ENCODE peak calls at places on chromosomes 12 and 14, in six cellular contexts. D is neuronal stem cell, N is H1, Y is mesenchymal stem cell, Z is IMR-90, I is trophoblast cell. S is an unnamed sample.

GRCh38 chr14:51817326-51817725 is 43.1 kb upstream of the GNG2 start:
- DNase-seq in Y (no peak), N (no peak), D (no peak), I (no peak), Z (no peak), S (no peak)

GRCh38 chr12:124734224-124734788 is 129.4 kb downstream of the SCARB1 start:
- DNase-seq in D (peak), I (peak), Y (peak), Z (peak), N (peak), S (peak)

GRCh38 chr14:103679351-103679750 is 35.9 kb downstream of the XRCC3 start:
- DNase-seq in Y (peak), I (peak), D (no peak), N (no peak), Z (no peak), S (peak)

GRCh38 chr14:92956961-92957360 is 34.0 kb downstream of the CHGA start:
- DNase-seq in D (no peak), I (no peak), N (no peak), Y (no peak), Z (no peak), S (no peak)

GRCh38 chr12:111414711-111415252 is 9.1 kb downstream of the SH2B3 start:
- DNase-seq in D (no peak), Y (no peak), Z (no peak), I (no peak), N (no peak), S (no peak)

GRCh38 chr14:92584221-92584620 is 70.6 kb downstream of the RIN3 start:
- DNase-seq in D (no peak), Y (no peak), Z (no peak), I (no peak), N (no peak), S (no peak)

GRCh38 chr14:26531894-26532293 is 65.9 kb downstream of the NOVA1 start:
- DNase-seq in Y (peak), Z (peak), D (no peak), N (no peak), I (peak), S (no peak)

GRCh38 chr12:24979971-24980730 is 31.2 kb upstream of the BCAT1 start:
- DNase-seq in Z (no peak), D (no peak), I (peak), N (no peak), Y (no peak), S (no peak)

GRCh38 chr14:22973217-22974032 is 8.9 kb downstream of the AJUBA start:
- DNase-seq in Y (peak), Z (peak), I (peak), D (peak), N (no peak), S (peak)

GRCh38 chr14:33475623-33476022 is 475.3 kb downstream of the EGLN3 start:
- DNase-seq in D (peak), Y (peak), I (peak), N (peak), Z (no peak), S (peak)

GRCh38 chr14:99671230-99672224 is 12.6 kb upstream of the CYP46A1 start:
- DNase-seq in Y (no peak), I (no peak), Z (no peak), D (peak), N (no peak), S (no peak)

GRCh38 chr12:84596276-84596675 is 316.3 kb downstream of the SLC6A15 start:
- DNase-seq in I (no peak), N (no peak), Y (no peak), D (no peak), Z (no peak), S (no peak)

DNA sequence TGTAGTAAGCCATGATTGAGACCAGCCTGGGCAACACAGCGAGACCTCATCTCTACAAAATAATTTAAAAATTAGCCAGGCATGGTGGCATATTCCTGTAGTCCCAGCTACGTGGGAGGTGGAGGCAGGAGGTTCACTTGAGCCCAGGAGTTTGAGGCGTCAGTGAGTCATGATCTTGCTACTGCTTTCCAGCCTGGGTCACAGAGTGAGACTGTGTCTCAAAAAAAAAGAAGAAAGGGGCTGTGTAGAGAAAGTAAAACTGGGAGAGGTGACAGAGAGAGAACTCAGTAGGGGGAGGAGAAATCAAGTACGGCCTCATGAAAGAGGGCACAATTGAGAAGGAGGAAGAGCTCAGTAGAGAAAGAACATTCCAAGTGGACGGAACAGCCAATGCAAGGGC is 12.4 kb downstream of the TECPR2 start:
- DNase-seq in D (no peak), Y (no peak), I (no peak), Z (no peak), N (no peak), S (no peak)
- H3K9ac ChIP-seq in D (no peak), Y (no peak), I (no peak), Z (no peak), N (no peak), S (no peak)

GRCh38 chr12:78034025-78034424 is 203.3 kb downstream of the NAV3 start:
- DNase-seq in I (peak), D (no peak), Y (peak), N (no peak), Z (peak), S (no peak)
- H3K14ac ChIP-seq in I (no peak), D (no peak), Y (no peak), N (no peak), Z (no peak), S (no peak)

GRCh38 chr12:105954891-105955607 is 183.7 kb downstream of the NUAK1 start:
- DNase-seq in N (no peak), I (peak), D (no peak), Y (peak), Z (peak), S (no peak)

GRCh38 chr12:105957058-105957457 is 181.7 kb downstream of the NUAK1 start:
- DNase-seq in I (no peak), N (no peak), Y (no peak), D (no peak), Z (no peak), S (no peak)

GRCh38 chr12:105955608-105955931 is 183.2 kb downstream of the NUAK1 start:
- DNase-seq in Y (no peak), N (no peak), I (no peak), D (no peak), Z (no peak), S (no peak)

GRCh38 chr12:105951732-105952131 is 187.0 kb downstream of the NUAK1 start:
- DNase-seq in D (no peak), Y (no peak), I (no peak), N (no peak), Z (no peak), S (no peak)

DNA sequence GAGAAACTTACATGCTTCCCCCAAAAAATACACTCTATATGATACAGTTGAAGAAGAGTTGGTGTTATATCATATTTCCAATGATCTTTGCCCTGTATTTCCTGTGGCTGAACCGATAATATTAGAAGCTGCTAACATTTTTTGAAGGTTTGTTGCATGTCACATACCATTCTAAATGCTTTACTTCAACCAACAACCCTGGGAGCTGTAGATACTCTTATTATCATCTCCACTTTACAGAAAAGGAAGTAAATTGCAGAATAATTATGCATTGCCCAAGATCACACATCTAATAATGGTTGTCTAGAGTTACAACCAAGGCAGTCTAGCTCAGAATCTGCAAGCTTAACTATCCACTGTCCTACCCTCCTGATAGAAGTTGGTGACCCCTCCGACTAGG is 182.8 kb downstream of the NUAK1 start:
- DNase-seq in Z (no peak), N (no peak), I (peak), D (no peak), Y (no peak), S (no peak)
- H3K9ac ChIP-seq in Z (no peak), N (no peak), I (no peak), D (no peak), Y (no peak), S (no peak)

GRCh38 chr14:56460469-56460868 is 119.1 kb upstream of the TMEM260 start:
- DNase-seq in N (no peak), I (no peak), Y (no peak), D (no peak), Z (no peak), S (no peak)
- H3K14ac ChIP-seq in N (no peak), I (no peak), Y (no peak), D (no peak), Z (no peak), S (no peak)

GRCh38 chr14:89775161-89775560 is 179.4 kb downstream of the EFCAB11 start:
- DNase-seq in Z (no peak), D (no peak), Y (no peak), I (no peak), N (no peak), S (no peak)
- H3K9ac ChIP-seq in Z (no peak), D (no peak), Y (no peak), I (no peak), N (no peak), S (no peak)

GRCh38 chr12:102757154-102757873 is 159.7 kb downstream of the PAH start:
- DNase-seq in Y (no peak), N (no peak), D (no peak), Z (no peak), I (no peak), S (no peak)
- H3K14ac ChIP-seq in Y (no peak), N (no peak), D (no peak), Z (no peak), I (no peak), S (no peak)

DNA sequence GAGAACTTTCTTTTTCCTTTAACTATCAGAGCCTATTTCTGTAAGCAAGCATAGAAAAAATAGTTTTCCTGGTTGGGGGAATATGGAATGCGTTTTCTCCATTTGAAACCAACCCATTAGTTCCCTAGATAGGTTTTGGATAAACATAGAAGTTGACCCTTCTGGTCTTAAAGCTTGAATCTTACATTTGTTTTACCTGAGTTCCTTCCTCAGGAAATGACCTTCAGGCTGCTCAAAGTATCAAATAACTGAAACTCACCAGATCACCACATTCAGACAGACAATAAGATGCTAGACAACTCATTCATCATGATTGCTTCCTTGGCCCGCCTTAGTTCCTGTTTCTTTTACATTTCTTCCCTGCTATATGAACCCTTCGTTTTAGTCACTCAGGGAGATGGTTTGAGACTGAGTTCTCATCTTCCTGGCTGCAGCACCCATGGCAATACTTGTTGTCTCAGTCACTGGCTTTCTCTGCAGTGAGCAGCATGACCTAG is 52.2 kb downstream of the LRP6 start:
- DNase-seq in Y (peak), I (no peak), N (no peak), D (no peak), Z (peak), S (no peak)
- H3K9ac ChIP-seq in Y (peak), I (no peak), N (no peak), D (no peak), Z (no peak), S (no peak)

GRCh38 chr14:79179985-79180384 is 1009.8 kb downstream of the NRXN3 start:
- DNase-seq in N (no peak), Z (no peak), I (no peak), D (no peak), Y (no peak), S (no peak)

GRCh38 chr14:79186523-79186922 is 1016.4 kb downstream of the NRXN3 start:
- DNase-seq in I (peak), Z (peak), Y (peak), N (no peak), D (no peak), S (no peak)

GRCh38 chr14:79177106-79177505 is 1006.9 kb downstream of the NRXN3 start:
- DNase-seq in N (no peak), I (no peak), Y (no peak), Z (no peak), D (no peak), S (no peak)

GRCh38 chr14:79178719-79179118 is 1008.5 kb downstream of the NRXN3 start:
- DNase-seq in N (no peak), Z (no peak), Y (no peak), I (no peak), D (no peak), S (no peak)

GRCh38 chr14:79180656-79181055 is 1010.5 kb downstream of the NRXN3 start:
- DNase-seq in N (no peak), Z (no peak), D (no peak), Y (no peak), I (no peak), S (no peak)
- H3K14ac ChIP-seq in N (no peak), Z (no peak), D (no peak), Y (no peak), I (no peak), S (no peak)

GRCh38 chr12:68614105-68614679 is 3.5 kb downstream of the RAP1B start:
- DNase-seq in I (no peak), D (no peak), Y (no peak), N (no peak), Z (no peak), S (no peak)
- H3K9ac ChIP-seq in I (no peak), D (no peak), Y (peak), N (no peak), Z (no peak), S (no peak)